ENCODE peak calls at places on chromosome 16, in ten cellular contexts. U is stimulated activated CD8-positive, alpha-beta memory T cell treated with anti-CD3 and anti-CD28 coated beads, Interleukin-4, amount 100 ng/mL, for 1 hour; A is GM23338; S is HFF-Myc; F is EH; L is naive thymus-derived CD8-positive, alpha-beta T cell; V is NCI-H1105 treated with DMSO at 0.1 percent for 48 hours; G is upper lobe of left lung; R is stromal cell of bone marrow; E is NCI-H524 treated with DMSO at 0.1 percent for 48 hours. K is an unnamed sample.

GRCh38 chr16:22321340-22322001 is 24.3 kb downstream of the POLR3E start:
- DNase-seq in U (peak; percentile 42), A (peak; percentile 91), S (peak; percentile 52), F (peak; percentile 73), L (peak; percentile 57), V (peak; percentile 69), G (peak; percentile 60), R (peak; percentile 32), E (peak; percentile 29), K (peak; percentile 80)

GRCh38 chr16:79358188-79358587 is 242.3 kb downstream of the MAF start:
- DNase-seq in U (no peak), A (no peak), S (no peak), F (no peak), L (no peak), V (no peak), G (no peak), R (no peak), E (no peak), K (no peak)

GRCh38 chr16:27434141-27435051 is 32.4 kb downstream of the IL21R start:
- DNase-seq in U (no peak), A (no peak), S (no peak), F (no peak), L (no peak), V (no peak), G (no peak), R (no peak), E (no peak), K (peak; percentile 17)

GRCh38 chr16:76900285-76901263 is 290.4 kb upstream of the MON1B start:
- DNase-seq in U (no peak), A (no peak), S (no peak), F (no peak), L (no peak), V (no peak), G (no peak), R (no peak), E (peak; percentile 62), K (no peak)

GRCh38 chr16:86574646-86575045 is 3.7 kb upstream of the FOXL1 start:
- DNase-seq in U (no peak), A (no peak), S (no peak), F (no peak), L (no peak), V (no peak), G (no peak), R (no peak), E (no peak), K (no peak)

GRCh38 chr16:67027046-67027445 is 1.9 kb upstream of the CBFB start:
- DNase-seq in U (no peak), A (no peak), S (no peak), F (no peak), L (no peak), V (no peak), G (no peak), R (no peak), E (no peak), K (no peak)

GRCh38 chr16:15457958-15458357 is 23.6 kb downstream of the BMERB1 start:
- DNase-seq in U (no peak), A (no peak), S (no peak), F (no peak), L (no peak), V (no peak), G (no peak), R (no peak), E (no peak), K (no peak)

GRCh38 chr16:30740364-30741251 is 7.6 kb upstream of the PHKG2 start:
- DNase-seq in U (no peak), A (peak; percentile 72), S (peak; percentile 48), F (peak; percentile 83), L (no peak), V (no peak), G (no peak), R (peak; percentile 89), E (no peak), K (peak; percentile 95)

GRCh38 chr16:55056585-55057520 is 126.2 kb downstream of the IRX5 start:
- DNase-seq in U (no peak), A (peak; percentile 95), S (no peak), F (no peak), L (no peak), V (no peak), G (peak; percentile 76), R (no peak), E (peak; percentile 31), K (no peak)

GRCh38 chr16:71610447-71610846 is 15.5 kb upstream of the MARVELD3 start:
- DNase-seq in U (no peak), A (peak; percentile 14), S (no peak), F (no peak), L (no peak), V (no peak), G (no peak), R (no peak), E (no peak), K (no peak)

GRCh38 chr16:78444-79145 is 570 bp downstream of the MPG start:
- DNase-seq in U (no peak), A (no peak), S (no peak), F (peak; percentile 59), L (no peak), V (no peak), G (no peak), R (no peak), E (no peak), K (no peak)

GRCh38 chr16:19694989-19695388 is 23.0 kb downstream of the KNOP1 start:
- DNase-seq in U (no peak), A (peak; percentile 37), S (no peak), F (no peak), L (no peak), V (no peak), G (no peak), R (no peak), E (no peak), K (no peak)

GRCh38 chr16:81004646-81005353 is 1.9 kb downstream of the CMC2 start:
- DNase-seq in U (no peak), A (peak; percentile 82), S (peak; percentile 35), F (peak; percentile 68), L (peak; percentile 64), V (peak; percentile 35), G (no peak), R (peak; percentile 53), E (no peak), K (no peak)

GRCh38 chr16:4317471-4318170 is 1.8 kb downstream of the GLIS2 start:
- DNase-seq in U (no peak), A (peak; percentile 17), S (no peak), F (peak; percentile 28), L (no peak), V (no peak), G (peak; percentile 58), R (no peak), E (no peak), K (no peak)

GRCh38 chr16:77064037-77064436 is 127.0 kb upstream of the MON1B start:
- DNase-seq in U (no peak), A (peak; percentile 12), S (no peak), F (no peak), L (no peak), V (no peak), G (no peak), R (no peak), E (no peak), K (no peak)

K was measured in stomach.